ENCODE peak calls at places on chromosomes 6 and 20, in nine cellular contexts. Q, M, X, G, Y, P, B, J and A are unnamed samples.

GRCh38 chr20:31260326-31260932 is 3.0 kb downstream of the DEFB115 start:
- DNase-seq in Q (peak; percentile 27), M (no peak), X (no peak), G (no peak), Y (no peak), P (no peak), B (no peak), J (no peak), A (peak; percentile 49)

GRCh38 chr6:56401477-56402070 is 154.2 kb upstream of the COL21A1 start:
- DNase-seq in Q (no peak), M (no peak), X (no peak), G (no peak), Y (no peak), P (no peak), B (no peak), J (no peak), A (no peak)

GRCh38 chr6:11805259-11806053 is 26.9 kb upstream of the ADTRP start:
- DNase-seq in Q (no peak), M (no peak), X (peak; percentile 90), G (peak; percentile 83), Y (no peak), P (no peak), B (no peak), J (peak; percentile 44), A (no peak)

GRCh38 chr20:60463798-60464197 is 505.6 kb downstream of the CDH26 start:
- DNase-seq in Q (no peak), M (no peak), X (no peak), G (no peak), Y (no peak), P (no peak), B (no peak), J (no peak), A (no peak)

GRCh38 chr6:76881414-76881813 is 581.9 kb downstream of the HTR1B start:
- DNase-seq in Q (no peak), M (no peak), X (no peak), G (no peak), Y (no peak), P (no peak), B (no peak), J (no peak), A (no peak)

GRCh38 chr20:59046862-59047261 is 4.3 kb upstream of the PRELID3B start:
- DNase-seq in Q (no peak), M (no peak), X (no peak), G (no peak), Y (no peak), P (no peak), B (no peak), J (no peak), A (no peak)

GRCh38 chr6:80433010-80433665 is 326.7 kb downstream of the BCKDHB start:
- DNase-seq in Q (no peak), M (no peak), X (peak; percentile 72), G (no peak), Y (no peak), P (no peak), B (no peak), J (no peak), A (no peak)

GRCh38 chr6:71187136-71187535 is 101.5 kb upstream of the OGFRL1 start:
- DNase-seq in Q (no peak), M (no peak), X (no peak), G (no peak), Y (no peak), P (no peak), B (no peak), J (no peak), A (no peak)

GRCh38 chr6:113630738-113631535 is 226.2 kb upstream of the MARCKS start:
- DNase-seq in Q (no peak), M (peak; percentile 54), X (no peak), G (no peak), Y (peak; percentile 77), P (peak; percentile 82), B (no peak), J (no peak), A (peak; percentile 16)

GRCh38 chr6:46501136-46502089 is 10.2 kb upstream of the RCAN2 start:
- DNase-seq in Q (no peak), M (no peak), X (no peak), G (no peak), Y (no peak), P (peak; percentile 29), B (no peak), J (no peak), A (peak; percentile 57)

GRCh38 chr6:87100216-87100615 is 5.3 kb upstream of the CGA start:
- DNase-seq in Q (no peak), M (no peak), X (no peak), G (no peak), Y (no peak), P (no peak), B (no peak), J (no peak), A (no peak)

GRCh38 chr6:111342913-111343312 is 140.1 kb downstream of the REV3L start:
- DNase-seq in Q (no peak), M (no peak), X (no peak), G (peak; percentile 5), Y (no peak), P (no peak), B (no peak), J (no peak), A (peak; percentile 11)

DNA sequence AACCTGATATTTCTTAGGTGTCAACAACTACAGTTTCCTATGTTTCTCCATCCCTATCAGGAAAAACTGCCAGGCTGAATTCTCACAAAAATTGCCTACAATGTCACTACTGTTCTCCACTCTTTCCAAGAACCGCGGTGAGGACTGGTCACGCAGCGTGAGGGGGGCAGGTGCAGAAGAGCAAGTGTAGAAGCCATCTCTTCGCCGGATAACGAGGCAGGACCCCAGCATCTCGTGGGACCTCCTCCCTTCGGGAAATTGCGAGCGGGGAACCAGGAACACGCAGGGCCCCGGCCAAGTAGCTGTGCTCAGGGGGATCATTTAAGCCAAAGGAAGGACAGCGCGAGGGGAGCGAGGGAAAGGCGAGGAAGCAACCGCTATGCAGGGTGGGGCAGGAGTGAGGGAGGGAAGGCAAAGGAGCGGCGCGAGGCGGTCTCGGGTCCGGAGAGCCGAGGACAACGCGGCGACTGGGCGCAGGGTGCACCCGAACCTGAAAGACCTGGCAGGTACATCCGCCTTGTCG is 593 bp downstream of the APMAP start:
- DNase-seq in Q (peak; percentile 43), M (peak; percentile 31), X (no peak), G (peak; percentile 38), Y (no peak), P (peak; percentile 4), B (peak; percentile 60), J (no peak), A (peak; percentile 13)
- H3K27ac ChIP-seq in Q (peak overlapping the region; percentile 56), M (peak overlapping the region; percentile 95), X (no peak overlapping the region), G (peak overlapping the region; percentile 83), Y (peak overlapping the region; percentile 73), P (peak overlapping the region; percentile 89), B (peak overlapping the region; percentile 97), J (peak overlapping the region; percentile 72), A (peak overlapping the region; percentile 7)

DNA sequence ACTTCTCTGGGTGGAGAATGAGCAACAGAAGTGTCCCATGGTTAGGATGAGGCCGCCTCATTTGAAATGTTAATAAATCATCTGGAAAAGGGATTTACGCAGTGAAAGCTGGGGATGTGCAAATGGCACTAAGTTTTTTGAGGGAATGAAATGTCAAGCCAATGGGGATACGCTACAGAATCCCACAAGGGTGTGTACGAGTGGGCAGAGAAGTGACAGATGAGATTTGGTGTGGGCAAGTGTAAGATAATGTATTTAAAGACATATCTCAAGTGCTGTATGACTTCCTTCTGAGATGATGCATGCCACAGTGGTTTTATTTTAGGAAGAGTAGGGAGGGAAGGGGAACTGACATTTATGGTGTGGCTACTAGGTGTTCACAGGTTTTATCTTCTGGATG is 100.6 kb downstream of the LRFN2 start:
- DNase-seq in Q (no peak), M (no peak), X (no peak), G (no peak), Y (no peak), P (no peak), B (no peak), J (no peak), A (no peak)
- H3K27ac ChIP-seq in Q (no peak overlapping the region), M (no peak overlapping the region), X (no peak overlapping the region), G (no peak overlapping the region), Y (no peak overlapping the region), P (no peak overlapping the region), B (no peak overlapping the region), J (no peak overlapping the region), A (no peak overlapping the region)

GRCh38 chr6:13696226-13696625 is 15.4 kb downstream of the RANBP9 start:
- DNase-seq in Q (no peak), M (no peak), X (no peak), G (no peak), Y (no peak), P (no peak), B (no peak), J (no peak), A (peak; percentile 35)
- H3K27ac ChIP-seq in Q (no peak overlapping the region), M (no peak overlapping the region), X (no peak overlapping the region), G (no peak overlapping the region), Y (no peak overlapping the region), P (no peak overlapping the region), B (no peak overlapping the region), J (no peak overlapping the region), A (no peak overlapping the region)

GRCh38 chr6:108074057-108074358 is 533 bp downstream of the OSTM1 start:
- DNase-seq in Q (no peak), M (no peak), X (no peak), G (no peak), Y (no peak), P (no peak), B (peak; percentile 61), J (no peak), A (no peak)
- H3K27ac ChIP-seq in Q (peak overlapping the region; percentile 37), M (peak overlapping the region; percentile 68), X (no peak overlapping the region), G (no peak overlapping the region), Y (no peak overlapping the region), P (no peak overlapping the region), B (peak overlapping the region; percentile 84), J (peak overlapping the region; percentile 85), A (no peak overlapping the region)

DNA sequence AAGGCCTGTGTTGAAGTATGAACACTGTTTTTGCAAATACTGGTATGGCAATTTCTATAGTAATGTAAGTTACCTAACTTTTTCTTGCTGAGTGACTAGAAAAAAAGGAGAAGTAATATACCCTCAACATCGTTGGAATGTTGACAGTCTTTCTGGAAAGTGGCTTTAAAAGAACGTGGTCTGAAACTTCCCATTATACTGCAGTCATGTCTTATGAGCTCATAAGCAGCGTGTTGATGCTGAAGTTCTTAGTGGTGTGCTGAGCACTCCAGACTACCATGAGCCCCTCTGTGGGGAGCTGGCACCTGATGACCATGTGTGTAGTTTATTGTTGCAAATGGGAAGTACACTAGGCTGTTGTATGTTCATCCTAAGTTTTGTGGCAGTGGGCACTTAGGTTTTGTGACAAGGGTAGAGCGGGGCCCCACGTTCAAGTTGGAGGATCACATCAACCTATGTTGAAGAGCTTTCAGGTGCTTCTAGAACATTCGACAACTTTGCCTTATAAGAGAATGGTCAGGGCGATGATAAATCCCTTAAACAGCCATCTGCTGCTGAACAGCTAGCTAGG is 120.6 kb downstream of the ARMC2 start:
- DNase-seq in Q (no peak), M (no peak), X (no peak), G (no peak), Y (no peak), P (no peak), B (no peak), J (no peak), A (no peak)
- H3K27ac ChIP-seq in Q (no peak overlapping the region), M (peak overlapping the region; percentile 50), X (no peak overlapping the region), G (no peak overlapping the region), Y (no peak overlapping the region), P (no peak overlapping the region), B (peak overlapping the region; percentile 90), J (no peak overlapping the region), A (no peak overlapping the region)